ENCODE peak calls at places on chromosomes 13 and 19, in six cellular contexts. One of them, this sample, is unnamed.
A peak's percentile ranks its signal among the peaks of the same experiment; 100 is the strongest.

GRCh38 chr19:38556521-38557174 is 61.1 kb downstream of the MAP4K1 start:
- DNase-seq in fibroblast of pulmonary artery: peak; percentile 9
- DNase-seq in MCF 10A: peak; percentile 34
- DNase-seq in erythroblast: no peak
- DNase-seq in stimulated activated naive CD4-positive, alpha-beta T cell: no peak
- DNase-seq in tibial artery: no peak
- DNase-seq in this sample: no peak

GRCh38 chr13:44300895-44301638 is 72.6 kb upstream of the SERP2 start:
- DNase-seq in fibroblast of pulmonary artery: peak; percentile 88
- DNase-seq in MCF 10A: peak; percentile 98
- DNase-seq in erythroblast: no peak
- DNase-seq in stimulated activated naive CD4-positive, alpha-beta T cell: no peak
- DNase-seq in tibial artery: peak; percentile 77
- DNase-seq in this sample: no peak

GRCh38 chr13:49935171-49936084 is 712 bp downstream of the SPRYD7 start:
- DNase-seq in fibroblast of pulmonary artery: peak; percentile 70
- DNase-seq in MCF 10A: peak; percentile 77
- DNase-seq in erythroblast: peak; percentile 62
- DNase-seq in stimulated activated naive CD4-positive, alpha-beta T cell: peak; percentile 31
- DNase-seq in tibial artery: peak; percentile 71
- DNase-seq in this sample: peak; percentile 22

GRCh38 chr13:51768976-51769375 is 35.0 kb downstream of the DHRS12 start:
- DNase-seq in fibroblast of pulmonary artery: no peak
- DNase-seq in MCF 10A: no peak
- DNase-seq in erythroblast: no peak
- DNase-seq in stimulated activated naive CD4-positive, alpha-beta T cell: no peak
- DNase-seq in tibial artery: no peak
- DNase-seq in this sample: no peak

GRCh38 chr13:106455190-106455589 is 80.3 kb downstream of the EFNB2 start:
- DNase-seq in fibroblast of pulmonary artery: no peak
- DNase-seq in MCF 10A: no peak
- DNase-seq in erythroblast: no peak
- DNase-seq in stimulated activated naive CD4-positive, alpha-beta T cell: no peak
- DNase-seq in tibial artery: no peak
- DNase-seq in this sample: no peak

GRCh38 chr19:53424968-53425597 is 6.7 kb upstream of the ZNF761 start:
- DNase-seq in fibroblast of pulmonary artery: peak; percentile 82
- DNase-seq in MCF 10A: peak; percentile 1
- DNase-seq in erythroblast: peak; percentile 73
- DNase-seq in stimulated activated naive CD4-positive, alpha-beta T cell: peak; percentile 58
- DNase-seq in tibial artery: peak; percentile 82
- DNase-seq in this sample: peak; percentile 87

GRCh38 chr13:80341771-80342271 is 895 bp upstream of the SPRY2 start:
- DNase-seq in fibroblast of pulmonary artery: peak; percentile 71
- DNase-seq in MCF 10A: peak; percentile 57
- DNase-seq in erythroblast: peak; percentile 50
- DNase-seq in stimulated activated naive CD4-positive, alpha-beta T cell: no peak
- DNase-seq in tibial artery: peak; percentile 74
- DNase-seq in this sample: no peak

GRCh38 chr19:19385900-19386339 is 19.6 kb upstream of the GATAD2A start:
- DNase-seq in fibroblast of pulmonary artery: no peak
- DNase-seq in MCF 10A: no peak
- DNase-seq in erythroblast: no peak
- DNase-seq in stimulated activated naive CD4-positive, alpha-beta T cell: peak; percentile 60
- DNase-seq in tibial artery: no peak
- DNase-seq in this sample: no peak

GRCh38 chr19:46927893-46928292 is 67.1 kb downstream of the ARHGAP35 start:
- DNase-seq in fibroblast of pulmonary artery: no peak
- DNase-seq in MCF 10A: no peak
- DNase-seq in erythroblast: no peak
- DNase-seq in stimulated activated naive CD4-positive, alpha-beta T cell: no peak
- DNase-seq in tibial artery: no peak
- DNase-seq in this sample: no peak

GRCh38 chr19:35417713-35418534 is 30.1 kb upstream of the FFAR2 start:
- DNase-seq in fibroblast of pulmonary artery: no peak
- DNase-seq in MCF 10A: no peak
- DNase-seq in erythroblast: no peak
- DNase-seq in stimulated activated naive CD4-positive, alpha-beta T cell: no peak
- DNase-seq in tibial artery: no peak
- DNase-seq in this sample: no peak